ENCODE peak calls at places on chromosomes 5 and 9, in ten cellular contexts. O is dorsolateral prefrontal cortex; P is astrocyte of the spinal cord; G is 8988T; K is GM18507; D is anterior cingulate cortex; L is EH; H is stimulated activated CD8-positive, alpha-beta memory T cell treated with anti-CD3 and anti-CD28 coated beads, Interleukin-4, amount 100 ng/mL, for 24 hours; U is left colon; J is DMS53. T is an unnamed sample.

GRCh38 chr5:118647587-118647986 is 340.8 kb downstream of the DTWD2 start:
- DNase-seq in J (no peak), D (no peak), K (no peak), L (no peak), O (no peak), U (no peak), G (no peak), P (no peak), H (no peak), T (no peak)

GRCh38 chr5:127886141-127886540 is 182.9 kb downstream of the CCDC192 start:
- DNase-seq in K (no peak), U (peak; percentile 13), L (no peak), D (no peak), J (peak; percentile 62), H (no peak), G (no peak), P (no peak), O (no peak), T (no peak)

GRCh38 chr9:135297716-135298075 is 181.9 kb upstream of the PPP1R26 start:
- DNase-seq in L (no peak), G (no peak), K (no peak), J (no peak), D (no peak), U (no peak), P (no peak), H (no peak), O (no peak), T (no peak)

GRCh38 chr5:154646841-154647759 is 108.1 kb upstream of the LARP1 start:
- DNase-seq in U (peak; percentile 78), H (peak; percentile 11), G (no peak), P (peak; percentile 13), D (no peak), J (peak; percentile 99), K (peak; percentile 22), L (no peak), O (no peak), T (peak; percentile 36)

GRCh38 chr5:72988769-72989168 is 32.9 kb downstream of the FCHO2 start:
- DNase-seq in D (no peak), K (no peak), H (no peak), U (no peak), O (no peak), L (peak; percentile 7), P (peak; percentile 9), G (no peak), J (no peak), T (no peak)

GRCh38 chr5:177317959-177318377 is 6.3 kb upstream of the MXD3 start:
- DNase-seq in G (peak; percentile 82), P (peak; percentile 80), H (peak; percentile 67), D (peak; percentile 21), L (peak; percentile 77), J (peak; percentile 88), O (peak; percentile 68), U (peak; percentile 85), K (no peak), T (no peak)

GRCh38 chr9:116156621-116157314 is 3.2 kb downstream of the PAPPA start:
- DNase-seq in L (peak; percentile 88), D (no peak), P (peak; percentile 77), K (no peak), G (no peak), U (peak; percentile 17), H (no peak), J (peak; percentile 64), O (peak; percentile 58), T (no peak)

GRCh38 chr5:76852716-76853115 is 2.9 kb downstream of the S100Z start:
- DNase-seq in J (no peak), U (no peak), L (no peak), D (no peak), P (no peak), H (no peak), G (no peak), K (no peak), O (no peak), T (no peak)

GRCh38 chr5:24864244-24864643 is 219.5 kb upstream of the CDH10 start:
- DNase-seq in U (no peak), H (no peak), J (no peak), L (no peak), O (no peak), K (no peak), D (no peak), P (no peak), G (no peak), T (no peak)

GRCh38 chr5:103446813-103447212 is 115.8 kb downstream of the NUDT12 start:
- DNase-seq in G (no peak), L (peak; percentile 43), O (no peak), K (no peak), P (no peak), U (no peak), J (no peak), H (no peak), D (no peak), T (no peak)

GRCh38 chr9:137315581-137316011 is 13.5 kb upstream of the NRARP start:
- DNase-seq in D (no peak), J (no peak), H (no peak), G (peak; percentile 57), L (no peak), U (no peak), P (no peak), K (no peak), O (no peak), T (no peak)

GRCh38 chr5:127442085-127442484 is 75.4 kb upstream of the PRRC1 start:
- DNase-seq in L (peak; percentile 17), H (no peak), U (no peak), D (no peak), P (peak; percentile 42), K (no peak), O (no peak), J (peak; percentile 44), G (no peak), T (no peak)

GRCh38 chr5:115439639-115440038 is 104.9 kb downstream of the FEM1C start:
- DNase-seq in G (no peak), K (no peak), O (no peak), P (no peak), D (no peak), L (no peak), U (no peak), H (no peak), J (no peak), T (no peak)

GRCh38 chr5:169302491-169303118 is 1.7 kb upstream of the SLIT3 start:
- DNase-seq in J (peak; percentile 77), D (peak; percentile 43), L (peak; percentile 78), G (peak; percentile 58), K (peak; percentile 43), H (peak; percentile 19), U (peak; percentile 63), O (peak; percentile 88), P (peak; percentile 86), T (peak; percentile 49)

GRCh38 chr5:142484821-142485387 is 160.1 kb upstream of the SPRY4 start:
- DNase-seq in J (no peak), H (no peak), K (no peak), P (no peak), L (peak; percentile 93), U (no peak), O (no peak), D (no peak), G (no peak), T (no peak)

GRCh38 chr5:107501965-107502691 is 168.6 kb downstream of the EFNA5 start:
- DNase-seq in J (peak; percentile 82), H (no peak), P (peak; percentile 30), U (no peak), D (no peak), L (peak; percentile 11), G (no peak), K (no peak), O (no peak), T (no peak)

GRCh38 chr9:121286973-121287721 is 19.2 kb downstream of the GSN start:
- DNase-seq in J (peak; percentile 98), H (no peak), P (peak; percentile 99), K (no peak), L (peak; percentile 96), U (peak; percentile 82), O (no peak), D (peak; percentile 57), G (peak; percentile 88), T (peak; percentile 97)

GRCh38 chr9:20024159-20024571 is 235.3 kb upstream of the SLC24A2 start:
- DNase-seq in G (no peak), L (no peak), D (no peak), K (no peak), U (no peak), P (peak; percentile 29), H (no peak), O (no peak), J (no peak), T (no peak)

T was measured in foreskin keratinocyte.